ENCODE peak calls at places on chromosomes 5 and 9, in seven cellular contexts. I, G, E, Z, J, L and R are unnamed samples.

GRCh38 chr9:25678846-25679360 is 659 bp upstream of the TUSC1 start:
- DNase-seq in J (peak; percentile 37), G (no peak), I (no peak), E (no peak), L (no peak), Z (no peak), R (no peak)

GRCh38 chr9:35606138-35606504 is 1.1 kb downstream of the TESK1 start:
- DNase-seq in L (no peak), G (no peak), J (no peak), I (no peak), Z (no peak), E (no peak), R (no peak)

GRCh38 chr9:23747088-23747748 is 78.8 kb downstream of the ELAVL2 start:
- DNase-seq in L (no peak), I (no peak), J (no peak), E (no peak), G (no peak), Z (no peak), R (no peak)

GRCh38 chr5:134005415-134006118 is 792 bp upstream of the VDAC1 start:
- DNase-seq in G (peak; percentile 27), I (peak; percentile 50), E (no peak), J (no peak), Z (no peak), L (no peak), R (peak; percentile 26)

GRCh38 chr9:130359819-130360218 is 84.9 kb upstream of the ASS1 start:
- DNase-seq in I (no peak), G (no peak), E (no peak), J (no peak), Z (no peak), L (no peak), R (no peak)

GRCh38 chr5:134547999-134548626 is 22.6 kb downstream of the JADE2 start:
- DNase-seq in E (peak; percentile 5), J (no peak), L (no peak), G (no peak), I (no peak), Z (no peak), R (no peak)

GRCh38 chr5:32842798-32843531 is 131.8 kb downstream of the NPR3 start:
- DNase-seq in J (no peak), Z (no peak), I (no peak), G (peak; percentile 7), L (no peak), E (no peak), R (peak; percentile 27)

GRCh38 chr5:77841616-77842015 is 65.5 kb upstream of the TBCA start:
- DNase-seq in I (no peak), L (no peak), E (no peak), G (no peak), J (no peak), Z (no peak), R (no peak)

GRCh38 chr9:71642043-71642442 is 126.3 kb downstream of the CEMIP2 start:
- DNase-seq in L (no peak), J (no peak), G (no peak), Z (no peak), I (no peak), E (no peak), R (no peak)

GRCh38 chr9:116904165-116904564 is 217.1 kb downstream of the TRIM32 start:
- DNase-seq in Z (no peak), E (no peak), G (no peak), I (no peak), J (no peak), L (no peak), R (no peak)

GRCh38 chr9:93591706-93592388 is 15.5 kb downstream of the PHF2 start:
- DNase-seq in G (no peak), I (no peak), E (no peak), L (no peak), Z (no peak), J (no peak), R (no peak)

GRCh38 chr5:146334074-146334533 is 4.5 kb upstream of the POU4F3 start:
- DNase-seq in L (no peak), J (no peak), I (no peak), Z (no peak), E (no peak), G (no peak), R (no peak)

GRCh38 chr5:77632526-77633268 is 5.8 kb downstream of the OTP start:
- DNase-seq in I (no peak), Z (no peak), J (no peak), L (no peak), E (no peak), G (no peak), R (no peak)

GRCh38 chr9:129823163-129823933 is 588 bp downstream of the TOR1A start:
- DNase-seq in G (peak; percentile 50), L (no peak), I (no peak), J (no peak), Z (no peak), E (no peak), R (peak; percentile 74)